ENCODE peak calls at places on chromosomes 16 and 17, in six cellular contexts. P is CD8-positive, alpha-beta T cell; V is OCI-LY7; G is pancreas; T is mesendoderm; M is HCT116. Z is an unnamed sample.

GRCh38 chr17:57810740-57811632 is 38.9 kb downstream of the MRPS23 start:
- DNase-seq in V (no peak), P (no peak), M (no peak), G (no peak), T (no peak), Z (peak)

GRCh38 chr17:9646556-9646905 is 1.2 kb downstream of the USP43 start:
- DNase-seq in T (peak), M (no peak), V (no peak), G (no peak), P (no peak), Z (no peak)

GRCh38 chr17:28841901-28842281 is 699 bp downstream of the FAM222B start:
- DNase-seq in G (no peak), M (no peak), V (peak), T (no peak), P (no peak), Z (no peak)

GRCh38 chr17:14637260-14637659 is 336.4 kb downstream of the HS3ST3B1 start:
- DNase-seq in V (no peak), T (no peak), G (no peak), P (no peak), M (no peak), Z (no peak)

GRCh38 chr17:16477255-16477654 is 14.7 kb downstream of the LRRC75A start:
- DNase-seq in T (peak), V (no peak), M (peak), G (no peak), P (no peak), Z (no peak)

GRCh38 chr16:48607056-48607825 is 2.7 kb downstream of the N4BP1 start:
- DNase-seq in G (no peak), M (no peak), V (no peak), P (no peak), T (no peak), Z (no peak)

GRCh38 chr16:89051521-89052166 is 42.0 kb upstream of the ACSF3 start:
- DNase-seq in G (peak), V (no peak), P (no peak), M (no peak), T (no peak), Z (no peak)

GRCh38 chr17:44137891-44138709 is 3.6 kb upstream of the HROB start:
- DNase-seq in G (no peak), V (no peak), P (peak), T (peak), M (peak), Z (peak)